ENCODE peak calls at places on chromosomes 12 and 14, in four cellular contexts. One of them, this sample, is unnamed.

GRCh38 chr12:127052491-127053232 is 1214.3 kb upstream of the TMEM132C start:
- DNase-seq in GM12865: no peak
- DNase-seq in mucosa of descending colon: no peak
- DNase-seq in heart left ventricle: no peak
- DNase-seq in this sample: no peak

GRCh38 chr14:77314539-77314938 is 6.1 kb downstream of the POMT2 start:
- DNase-seq in GM12865: no peak
- DNase-seq in heart left ventricle: no peak
- DNase-seq in mucosa of descending colon: no peak
- DNase-seq in this sample: no peak

GRCh38 chr14:91058017-91058675 is 2.3 kb downstream of the RPS6KA5 start:
- DNase-seq in GM12865: no peak
- DNase-seq in mucosa of descending colon: no peak
- DNase-seq in heart left ventricle: no peak
- DNase-seq in this sample: no peak

GRCh38 chr12:93060071-93060665 is 131.1 kb upstream of the EEA1 start:
- DNase-seq in mucosa of descending colon: no peak
- DNase-seq in heart left ventricle: no peak
- DNase-seq in GM12865: peak
- DNase-seq in this sample: no peak

GRCh38 chr12:76591461-76591860 is 31.9 kb upstream of the OSBPL8 start:
- DNase-seq in mucosa of descending colon: no peak
- DNase-seq in GM12865: no peak
- DNase-seq in heart left ventricle: no peak
- DNase-seq in this sample: no peak

GRCh38 chr12:27474344-27474743 is 27.8 kb downstream of the SMCO2 start:
- DNase-seq in GM12865: no peak
- DNase-seq in mucosa of descending colon: no peak
- DNase-seq in heart left ventricle: no peak
- DNase-seq in this sample: no peak

GRCh38 chr12:132105467-132105866 is 38.7 kb downstream of the DDX51 start:
- DNase-seq in GM12865: no peak
- DNase-seq in mucosa of descending colon: no peak
- DNase-seq in heart left ventricle: no peak
- DNase-seq in this sample: no peak

GRCh38 chr14:98606816-98607215 is 665.2 kb downstream of the BCL11B start:
- DNase-seq in heart left ventricle: no peak
- DNase-seq in GM12865: no peak
- DNase-seq in mucosa of descending colon: no peak
- DNase-seq in this sample: no peak

GRCh38 chr14:77000340-77001235 is 27.9 kb downstream of the IRF2BPL start:
- DNase-seq in GM12865: peak
- DNase-seq in mucosa of descending colon: no peak
- DNase-seq in heart left ventricle: no peak
- DNase-seq in this sample: peak

GRCh38 chr12:112518336-112518735 is 99.6 kb downstream of the PTPN11 start:
- DNase-seq in heart left ventricle: no peak
- DNase-seq in GM12865: no peak
- DNase-seq in mucosa of descending colon: no peak
- DNase-seq in this sample: no peak

GRCh38 chr14:28301179-28301578 is 465.4 kb upstream of the FOXG1 start:
- DNase-seq in GM12865: no peak
- DNase-seq in heart left ventricle: no peak
- DNase-seq in mucosa of descending colon: no peak
- DNase-seq in this sample: no peak

GRCh38 chr12:20547788-20548575 is 147.2 kb upstream of the SLCO1C1 start:
- DNase-seq in mucosa of descending colon: no peak
- DNase-seq in heart left ventricle: no peak
- DNase-seq in GM12865: no peak
- DNase-seq in this sample: no peak

GRCh38 chr12:13250416-13250815 is 53.9 kb downstream of the EMP1 start:
- DNase-seq in GM12865: no peak
- DNase-seq in mucosa of descending colon: no peak
- DNase-seq in heart left ventricle: no peak
- DNase-seq in this sample: no peak

GRCh38 chr14:68637106-68638021 is 155.5 kb downstream of the ZFP36L1 start:
- DNase-seq in mucosa of descending colon: no peak
- DNase-seq in heart left ventricle: peak
- DNase-seq in GM12865: no peak
- DNase-seq in this sample: no peak

GRCh38 chr12:94545937-94546771 is 86.5 kb upstream of the CEP83 start:
- DNase-seq in GM12865: peak
- DNase-seq in mucosa of descending colon: peak
- DNase-seq in heart left ventricle: peak
- DNase-seq in this sample: no peak

GRCh38 chr12:56374726-56375597 is 12.3 kb upstream of the APOF start:
- DNase-seq in heart left ventricle: no peak
- DNase-seq in GM12865: no peak
- DNase-seq in mucosa of descending colon: no peak
- DNase-seq in this sample: no peak
- H3K4me3 ChIP-seq in heart left ventricle: no peak
- H3K4me3 ChIP-seq in GM12865: no peak
- H3K4me3 ChIP-seq in mucosa of descending colon: no peak
- H3K4me3 ChIP-seq in this sample: no peak

DNA sequence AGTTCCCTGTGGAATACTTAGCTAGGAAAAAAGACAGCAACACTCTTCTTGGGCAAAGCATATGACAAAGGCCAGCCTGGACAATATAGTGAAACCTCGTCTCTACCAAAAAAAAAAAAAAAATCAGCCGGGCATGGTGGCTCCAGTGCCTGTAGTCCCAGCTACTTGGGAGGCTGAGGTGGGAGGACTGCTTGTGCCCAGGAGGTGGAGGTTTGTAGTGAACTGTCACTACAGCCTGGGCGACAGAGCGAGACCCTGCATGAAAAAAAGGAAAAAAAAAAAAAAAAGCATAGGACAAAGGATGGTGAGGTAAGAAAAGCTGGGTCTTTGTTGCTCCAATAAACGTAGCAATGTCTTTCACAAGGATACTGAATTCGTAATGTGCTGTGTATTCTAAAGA is 1.1 kb downstream of the TXNDC16 start:
- DNase-seq in mucosa of descending colon: no peak
- DNase-seq in heart left ventricle: no peak
- DNase-seq in GM12865: no peak
- DNase-seq in this sample: no peak
- H3K4me3 ChIP-seq in mucosa of descending colon: no peak
- H3K4me3 ChIP-seq in heart left ventricle: peak
- H3K4me3 ChIP-seq in GM12865: peak
- H3K4me3 ChIP-seq in this sample: peak

GRCh38 chr12:118374909-118375308 is 1.4 kb upstream of the SUDS3 start:
- DNase-seq in GM12865: no peak
- DNase-seq in mucosa of descending colon: no peak
- DNase-seq in heart left ventricle: no peak
- DNase-seq in this sample: no peak
- H3K4me3 ChIP-seq in GM12865: no peak
- H3K4me3 ChIP-seq in mucosa of descending colon: no peak
- H3K4me3 ChIP-seq in heart left ventricle: no peak
- H3K4me3 ChIP-seq in this sample: no peak

GRCh38 chr14:19754172-19754571 is 10.8 kb downstream of the OR4Q3 start:
- DNase-seq in mucosa of descending colon: no peak
- DNase-seq in heart left ventricle: no peak
- DNase-seq in GM12865: no peak
- DNase-seq in this sample: no peak
- H3K4me3 ChIP-seq in mucosa of descending colon: no peak
- H3K4me3 ChIP-seq in heart left ventricle: no peak
- H3K4me3 ChIP-seq in GM12865: no peak
- H3K4me3 ChIP-seq in this sample: no peak

DNA sequence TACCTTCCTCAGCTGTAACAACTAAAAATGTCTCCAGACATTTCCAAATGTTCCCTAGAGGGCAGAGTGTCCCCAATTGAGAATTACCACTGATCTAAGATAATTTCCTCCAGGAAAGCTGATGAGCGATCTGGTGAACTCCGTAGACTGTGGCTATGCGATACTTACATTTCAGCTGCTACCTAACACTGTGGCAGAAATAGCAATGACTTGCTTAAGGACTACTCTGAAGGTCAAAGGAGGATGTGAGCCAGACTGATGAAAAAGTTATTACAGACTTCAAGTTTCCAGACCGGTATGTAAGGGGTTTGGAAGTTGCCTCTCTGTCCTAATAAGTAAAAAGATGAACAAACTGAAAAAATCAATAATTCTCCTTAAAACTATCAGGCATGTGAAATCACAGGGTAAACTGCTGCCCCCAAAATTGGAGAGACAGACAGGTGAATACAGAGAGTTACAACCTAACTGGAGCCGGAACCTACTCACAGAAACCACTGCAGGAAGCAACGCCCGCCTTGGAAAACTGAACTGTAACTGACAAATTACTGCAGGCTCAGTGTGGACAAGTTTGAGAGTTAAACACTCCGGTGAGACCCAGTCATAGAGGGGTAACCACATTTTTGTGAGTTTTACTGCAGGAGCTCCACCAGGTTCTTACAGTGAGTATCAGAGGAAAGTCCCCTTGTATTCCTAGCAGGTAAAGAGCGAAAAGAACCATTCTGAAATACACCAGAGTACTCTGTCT is 60.0 kb upstream of the PARP11 start:
- DNase-seq in GM12865: no peak
- DNase-seq in mucosa of descending colon: no peak
- DNase-seq in heart left ventricle: no peak
- DNase-seq in this sample: peak
- H3K4me3 ChIP-seq in GM12865: no peak
- H3K4me3 ChIP-seq in mucosa of descending colon: no peak
- H3K4me3 ChIP-seq in heart left ventricle: no peak
- H3K4me3 ChIP-seq in this sample: peak

GRCh38 chr14:101845896-101846295 is 84.4 kb downstream of the PPP2R5C start:
- DNase-seq in mucosa of descending colon: no peak
- DNase-seq in heart left ventricle: no peak
- DNase-seq in GM12865: no peak
- DNase-seq in this sample: no peak
- H3K4me3 ChIP-seq in mucosa of descending colon: no peak
- H3K4me3 ChIP-seq in heart left ventricle: no peak
- H3K4me3 ChIP-seq in GM12865: no peak
- H3K4me3 ChIP-seq in this sample: no peak

DNA sequence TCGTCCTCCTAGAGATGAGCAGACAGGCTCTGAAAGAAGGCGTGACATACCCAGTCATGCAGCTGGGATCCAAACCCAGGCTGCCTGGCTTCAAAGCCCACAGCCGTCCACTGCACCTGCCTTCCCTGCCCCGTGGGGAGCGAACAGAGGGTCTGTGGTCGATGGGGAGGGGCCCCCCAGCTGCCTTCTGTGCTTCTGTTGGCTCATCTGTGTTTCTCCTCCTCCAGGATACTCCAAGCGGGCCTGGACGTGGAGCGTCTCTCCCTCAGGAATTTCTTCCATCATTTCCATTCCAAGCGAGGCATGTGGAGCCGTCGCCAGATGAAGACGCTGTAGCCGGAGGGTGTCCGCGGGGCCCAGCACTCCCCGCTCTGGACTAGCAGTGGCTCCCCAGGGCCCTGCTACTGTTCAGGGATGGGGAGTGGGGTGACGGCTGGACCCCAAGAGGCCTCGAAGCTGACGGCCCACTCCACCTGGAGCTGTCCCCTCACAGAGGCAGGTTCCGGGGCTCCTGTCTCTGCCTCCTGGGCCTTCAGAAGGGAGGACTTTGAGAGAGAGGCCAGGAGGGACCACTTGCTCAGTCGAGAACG is 101.5 kb downstream of the B4GALNT3 start:
- DNase-seq in GM12865: no peak
- DNase-seq in heart left ventricle: no peak
- DNase-seq in mucosa of descending colon: no peak
- DNase-seq in this sample: peak
- H3K4me3 ChIP-seq in GM12865: no peak
- H3K4me3 ChIP-seq in heart left ventricle: peak
- H3K4me3 ChIP-seq in mucosa of descending colon: no peak
- H3K4me3 ChIP-seq in this sample: no peak